ENCODE peak calls at places on chromosomes 5 and 9, in eight cellular contexts. M is HFF-Myc; E is Ammon's horn; R is Right ventricle myocardium superior; Z is amniotic stem cell; H is NCI-H82; I is activated T-helper 1 cell treated with anti-CD3 and anti-CD28 coated beads, Interleukin-12 subunit alpha, Interleukin-12 subunit beta, Interleukin-2, Interleukin-4 antibody, amounts not matched to agents 30 ng/mL and 10 ng/mL and 1 ng/mL, durations not matched to agents 14 hours and 24 hours and 36 hours; V is activated naive CD8-positive, alpha-beta T cell treated with anti-CD3 and anti-CD28 coated beads, Interleukin-2, amount 50 U/mL, for 24 hours. S is an unnamed sample.

GRCh38 chr5:149407331-149408251 is 28.5 kb upstream of the IL17B start:
- DNase-seq in I (no peak), M (no peak), E (no peak), Z (no peak), V (no peak), R (no peak), H (no peak), S (no peak)

GRCh38 chr9:16871358-16872151 is 1.1 kb upstream of the BNC2 start:
- DNase-seq in M (no peak), E (peak), H (peak), R (peak), Z (peak), V (peak), I (no peak), S (peak)

GRCh38 chr5:88544616-88545150 is 276.0 kb upstream of the TMEM161B start:
- DNase-seq in Z (no peak), H (no peak), R (no peak), M (no peak), E (no peak), V (no peak), I (no peak), S (no peak)

GRCh38 chr9:108569624-108570023 is 286.2 kb downstream of the ACTL7B start:
- DNase-seq in I (no peak), E (no peak), R (no peak), H (no peak), M (peak), Z (peak), V (no peak), S (peak)

GRCh38 chr5:135737701-135738563 is 96.5 kb upstream of the SLC25A48 start:
- DNase-seq in Z (no peak), R (no peak), V (no peak), I (no peak), E (no peak), M (no peak), H (peak), S (no peak)

GRCh38 chr5:32482193-32482592 is 37.7 kb upstream of the ZFR start:
- DNase-seq in Z (no peak), M (no peak), R (no peak), E (no peak), V (no peak), H (no peak), I (no peak), S (no peak)

GRCh38 chr5:122182491-122182921 is 53.2 kb downstream of the ZNF474 start:
- DNase-seq in Z (peak), I (no peak), M (no peak), R (no peak), E (peak), H (peak), V (no peak), S (no peak)

GRCh38 chr5:71651554-71651953 is 64.4 kb downstream of the MCCC2 start:
- DNase-seq in V (peak), E (no peak), M (no peak), Z (no peak), R (no peak), H (no peak), I (no peak), S (no peak)

GRCh38 chr5:50874985-50875330 is 208.5 kb downstream of the PARP8 start:
- DNase-seq in V (no peak), E (no peak), Z (no peak), M (no peak), H (no peak), R (no peak), I (no peak), S (no peak)

GRCh38 chr9:7273575-7273974 is 515.8 kb downstream of the KDM4C start:
- DNase-seq in E (peak), M (no peak), R (peak), Z (no peak), V (no peak), I (no peak), H (peak), S (no peak)

GRCh38 chr5:5271606-5272321 is 131.6 kb downstream of the ADAMTS16 start:
- DNase-seq in M (no peak), E (peak), H (peak), Z (no peak), V (no peak), I (no peak), R (no peak), S (peak)

GRCh38 chr9:20591223-20591622 is 31.1 kb downstream of the MLLT3 start:
- DNase-seq in I (no peak), V (no peak), M (no peak), Z (no peak), H (no peak), E (no peak), R (no peak), S (no peak)

S was measured in BE2C.